ENCODE peak calls at places on chromosomes 2 and 18, in four cellular contexts. S, D, U and B are unnamed samples.
A peak's percentile ranks its signal among the peaks of the same experiment; 100 is the strongest.

GRCh38 chr2:121690095-121690494 is 40.8 kb upstream of the CLASP1 start:
- DNase-seq in S (no peak), D (no peak), U (no peak), B (no peak)

GRCh38 chr2:222641336-222641735 is 14.6 kb downstream of the FARSB start:
- DNase-seq in S (no peak), D (no peak), U (no peak), B (peak; percentile 53)

GRCh38 chr2:199431748-199432213 is 26.0 kb downstream of the SATB2 start:
- DNase-seq in S (no peak), D (no peak), U (no peak), B (peak; percentile 85)

GRCh38 chr18:3037423-3037915 is 24.5 kb upstream of the LPIN2 start:
- DNase-seq in S (no peak), D (peak; percentile 50), U (no peak), B (peak; percentile 68)

GRCh38 chr2:11955314-11955713 is 208.9 kb downstream of the LPIN1 start:
- DNase-seq in S (no peak), D (no peak), U (no peak), B (peak; percentile 76)

GRCh38 chr2:163465440-163465839 is 270.4 kb downstream of the FIGN start:
- DNase-seq in S (no peak), D (no peak), U (no peak), B (peak; percentile 41)

GRCh38 chr2:241410739-241411176 is 54.7 kb downstream of the FARP2 start:
- DNase-seq in S (no peak), D (no peak), U (no peak), B (peak; percentile 48)

GRCh38 chr18:68181956-68182355 is 533.0 kb downstream of the TMX3 start:
- DNase-seq in S (no peak), D (no peak), U (no peak), B (peak; percentile 47)

GRCh38 chr2:42957109-42958035 is 165.0 kb upstream of the HAAO start:
- DNase-seq in S (peak; percentile 8), D (no peak), U (no peak), B (peak; percentile 56)

GRCh38 chr2:73984203-73984921 is at the start of gene TET3:
- DNase-seq in S (peak; percentile 79), D (no peak), U (peak; percentile 57), B (no peak)

GRCh38 chr2:33215299-33215698 is 261.1 kb upstream of the RASGRP3 start:
- DNase-seq in S (peak; percentile 74), D (peak; percentile 74), U (no peak), B (peak; percentile 91)

GRCh38 chr2:68727698-68728375 is 6.8 kb upstream of the ARHGAP25 start:
- DNase-seq in S (no peak), D (no peak), U (no peak), B (no peak)

GRCh38 chr18:50836521-50836957 is 16.7 kb upstream of the MRO start:
- DNase-seq in S (no peak), D (no peak), U (no peak), B (peak; percentile 56)

GRCh38 chr2:46147626-46148368 is 149.4 kb upstream of the EPAS1 start:
- DNase-seq in S (no peak), D (no peak), U (no peak), B (no peak)

GRCh38 chr18:58287626-58288289 is 243.7 kb downstream of the NEDD4L start:
- DNase-seq in S (no peak), D (no peak), U (no peak), B (no peak)

GRCh38 chr2:20595439-20596192 is 55.3 kb downstream of the HS1BP3 start:
- DNase-seq in S (peak; percentile 53), D (peak; percentile 59), U (no peak), B (peak; percentile 86)

GRCh38 chr2:23565814-23566213 is 180.8 kb downstream of the KLHL29 start:
- DNase-seq in S (peak; percentile 81), D (no peak), U (no peak), B (no peak)

GRCh38 chr2:148720501-148720998 is 76.0 kb downstream of the EPC2 start:
- DNase-seq in S (peak; percentile 49), D (no peak), U (peak; percentile 30), B (peak; percentile 76)

GRCh38 chr2:40178971-40179370 is 272.9 kb downstream of the SLC8A1 start:
- DNase-seq in S (no peak), D (no peak), U (no peak), B (peak; percentile 19)

GRCh38 chr2:120466704-120467054 is 120.7 kb downstream of the INHBB start:
- DNase-seq in S (no peak), D (no peak), U (no peak), B (no peak)

GRCh38 chr2:38170098-38170497 is 94.1 kb upstream of the CYP1B1 start:
- DNase-seq in S (no peak), D (no peak), U (no peak), B (peak; percentile 77)

GRCh38 chr2:39124770-39125075 is 3.9 kb upstream of the SOS1 start:
- DNase-seq in S (no peak), D (no peak), U (no peak), B (no peak)

GRCh38 chr2:203610558-203610957 is 75.5 kb upstream of the RAPH1 start:
- DNase-seq in S (no peak), D (no peak), U (no peak), B (no peak)

GRCh38 chr18:13259701-13260100 is 41.1 kb downstream of the LDLRAD4 start:
- DNase-seq in S (no peak), D (no peak), U (no peak), B (no peak)

GRCh38 chr2:38010995-38011394 is 65.0 kb downstream of the CYP1B1 start:
- DNase-seq in S (no peak), D (no peak), U (no peak), B (peak; percentile 4)

GRCh38 chr2:103289101-103289725 is 527.4 kb downstream of the TMEM182 start:
- DNase-seq in S (no peak), D (no peak), U (no peak), B (no peak)

GRCh38 chr2:147045113-147045512 is 799.7 kb upstream of the ACVR2A start:
- DNase-seq in S (peak; percentile 55), D (peak; percentile 59), U (peak; percentile 34), B (peak; percentile 42)

GRCh38 chr2:30736461-30737325 is 70.6 kb downstream of the CAPN13 start:
- DNase-seq in S (no peak), D (no peak), U (no peak), B (no peak)

GRCh38 chr18:7904529-7904928 is 337.4 kb downstream of the PTPRM start:
- DNase-seq in S (no peak), D (no peak), U (no peak), B (peak; percentile 84)

GRCh38 chr2:67311536-67311935 is 85.6 kb upstream of the ETAA1 start:
- DNase-seq in S (no peak), D (no peak), U (peak; percentile 28), B (peak; percentile 91)

DNA sequence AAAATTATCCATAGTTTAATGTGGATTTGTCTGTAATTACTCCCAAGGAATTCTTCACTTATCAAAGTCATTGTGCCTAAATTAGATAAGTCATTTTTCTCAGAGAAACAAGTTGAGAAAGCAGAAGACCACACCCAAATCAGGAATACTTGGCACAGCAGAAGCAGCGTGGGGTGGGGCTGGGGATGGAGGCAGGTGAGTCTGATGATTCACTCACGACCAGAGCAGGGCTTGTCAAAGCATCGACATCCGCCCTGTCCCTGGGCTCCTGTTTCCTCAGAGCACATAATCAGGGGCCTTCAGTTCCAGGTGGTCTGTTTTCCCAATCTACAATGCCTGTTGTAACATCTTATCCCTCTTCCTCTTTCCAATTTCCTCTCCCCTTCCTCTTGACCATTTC is 31.5 kb upstream of the COLEC12 start:
- DNase-seq in S (no peak), D (no peak), U (no peak), B (no peak)
- H3K4me1 ChIP-seq in S (no peaks in the 10 kb centered on the region), D (no peaks in the 10 kb centered on the region), U (no peaks in the 10 kb centered on the region), B (no peaks in the 10 kb centered on the region)

GRCh38 chr2:217910875-217911212 is 92.0 kb downstream of the TNS1 start:
- DNase-seq in S (peak; percentile 46), D (no peak), U (no peak), B (no peak)
- H3K4me1 ChIP-seq in S (peaks cover 91% of the 10 kb centered on the region), D (peaks cover 100% of the 10 kb centered on the region), U (peaks cover 10% of the 10 kb centered on the region), B (peaks cover 43% of the 10 kb centered on the region)

DNA sequence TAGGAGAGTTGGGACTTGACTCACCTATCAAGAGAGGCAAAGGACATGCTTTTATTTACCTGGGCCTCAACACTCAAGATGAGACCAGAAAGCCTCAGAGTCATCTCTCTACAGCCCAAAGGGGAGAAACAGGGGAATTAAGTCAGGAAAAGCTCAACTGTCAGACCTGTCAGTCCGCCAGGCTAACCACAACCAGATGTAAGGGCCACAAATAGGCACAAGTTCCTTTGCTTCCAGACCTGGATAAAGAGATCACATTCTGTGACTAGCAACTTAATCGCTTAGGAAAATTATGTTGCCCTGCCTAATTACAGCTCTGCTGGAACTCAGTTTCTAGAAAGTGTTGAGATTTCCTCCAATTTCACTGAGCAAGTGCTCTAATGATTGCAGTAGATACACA is 67.9 kb downstream of the ANKRD44 start:
- DNase-seq in S (no peak), D (no peak), U (no peak), B (no peak)
- H3K4me1 ChIP-seq in S (no peaks in the 10 kb centered on the region), D (no peaks in the 10 kb centered on the region), U (peaks cover 8% of the 10 kb centered on the region), B (no peaks in the 10 kb centered on the region)

GRCh38 chr18:54148678-54149077 is 75.8 kb downstream of the MBD2 start:
- DNase-seq in S (no peak), D (no peak), U (no peak), B (no peak)
- H3K4me1 ChIP-seq in S (no peaks in the 10 kb centered on the region), D (no peaks in the 10 kb centered on the region), U (no peaks in the 10 kb centered on the region), B (peaks cover 5% of the 10 kb centered on the region)

DNA sequence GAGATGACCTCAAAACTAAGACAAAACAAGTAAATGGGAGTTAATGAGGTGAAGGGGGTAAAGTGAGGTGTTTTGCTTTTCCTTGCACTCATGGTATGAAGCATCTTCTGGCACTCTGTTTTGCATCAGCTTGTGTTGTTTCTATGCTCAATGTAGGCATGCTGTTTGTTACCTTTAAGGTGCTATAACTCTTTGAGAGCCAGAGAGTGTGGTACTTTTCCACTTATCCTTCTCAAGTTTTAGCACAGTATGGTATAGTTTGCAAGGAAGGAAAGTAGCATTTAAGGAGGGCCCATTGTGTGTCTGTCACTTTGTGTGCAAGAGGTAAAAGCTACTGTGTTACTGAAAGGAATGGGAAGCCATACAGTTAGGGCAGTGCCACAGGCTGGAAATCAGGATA is 17.5 kb upstream of the CXCR4 start:
- DNase-seq in S (no peak), D (no peak), U (no peak), B (no peak)
- H3K4me1 ChIP-seq in S (no peaks in the 10 kb centered on the region), D (peaks cover 16% of the 10 kb centered on the region), U (no peaks in the 10 kb centered on the region), B (no peaks in the 10 kb centered on the region)

GRCh38 chr2:98458667-98459380 is 14.2 kb downstream of the INPP4A start:
- DNase-seq in S (no peak), D (no peak), U (no peak), B (no peak)

GRCh38 chr2:98459776-98460175 is 15.1 kb downstream of the INPP4A start:
- DNase-seq in S (no peak), D (no peak), U (no peak), B (peak; percentile 40)

GRCh38 chr2:98463081-98463481 is 18.4 kb downstream of the INPP4A start:
- DNase-seq in S (no peak), D (no peak), U (no peak), B (no peak)

GRCh38 chr2:98461650-98462049 is 17.0 kb downstream of the INPP4A start:
- DNase-seq in S (no peak), D (no peak), U (no peak), B (no peak)

GRCh38 chr2:98460573-98461560 is 16.2 kb downstream of the INPP4A start:
- DNase-seq in S (no peak), D (no peak), U (no peak), B (no peak)
- H3K4me1 ChIP-seq in S (peaks cover 36% of the 10 kb centered on the region), D (peaks cover 52% of the 10 kb centered on the region), U (peaks cover 4% of the 10 kb centered on the region), B (peaks cover 5% of the 10 kb centered on the region)